ENCODE peak calls at places on chromosomes 7 and 10, in ten cellular contexts. A is progenitor cell of endocrine pancreas; Y is fibroblast of lung; F is HFFc6; S is CD8-positive, alpha-beta T cell; T is AG09319; L is psoas muscle; G is nephron progenitor cell; H is Calu3; V is left ventricle myocardium inferior. I is an unnamed sample.

GRCh38 chr7:142376356-142376997 is 118.6 kb upstream of the PRSS58 start:
- DNase-seq in V (no peak), Y (peak), F (no peak), S (no peak), L (no peak), A (no peak), H (no peak), G (no peak), T (no peak), I (no peak)

GRCh38 chr7:55432937-55433784 is 68.0 kb downstream of the LANCL2 start:
- DNase-seq in G (no peak), A (no peak), V (no peak), H (peak), T (peak), S (no peak), F (peak), Y (peak), L (no peak), I (peak)

GRCh38 chr10:72692897-72693598 is 1.1 kb downstream of the MCU start:
- DNase-seq in L (no peak), S (no peak), G (no peak), Y (peak), F (no peak), A (no peak), T (no peak), H (peak), V (no peak), I (no peak)

GRCh38 chr7:106660862-106661720 is at the start of gene CCDC71L:
- DNase-seq in H (peak), F (peak), Y (peak), V (peak), T (peak), A (peak), S (peak), G (peak), L (peak), I (peak)

GRCh38 chr10:80170026-80170425 is 35.3 kb downstream of the ANXA11 start:
- DNase-seq in L (no peak), Y (no peak), H (no peak), A (no peak), F (no peak), S (no peak), V (no peak), T (no peak), G (no peak), I (no peak)

GRCh38 chr10:34415039-34415438 is 400.1 kb downstream of the PARD3 start:
- DNase-seq in V (no peak), T (no peak), Y (no peak), F (no peak), A (no peak), H (no peak), S (no peak), G (no peak), L (no peak), I (no peak)

GRCh38 chr10:21860718-21861117 is 142.8 kb downstream of the DNAJC1 start:
- DNase-seq in Y (peak), F (no peak), T (no peak), G (no peak), V (no peak), S (no peak), H (no peak), L (no peak), A (no peak), I (no peak)

GRCh38 chr7:33916357-33917081 is 11.2 kb downstream of the BMPER start:
- DNase-seq in V (no peak), F (peak), S (no peak), H (no peak), A (no peak), T (no peak), Y (peak), G (no peak), L (no peak), I (no peak)

GRCh38 chr7:130486114-130486962 is 5.5 kb upstream of the MEST start:
- DNase-seq in L (peak), V (peak), G (peak), F (no peak), S (peak), T (no peak), A (peak), Y (no peak), H (peak), I (peak)

GRCh38 chr10:97875391-97875790 is 25.7 kb downstream of the GOLGA7B start:
- DNase-seq in T (no peak), Y (no peak), A (no peak), S (no peak), V (no peak), G (no peak), L (no peak), F (no peak), H (no peak), I (no peak)

GRCh38 chr10:91887075-91887899 is 22.0 kb downstream of the FGFBP3 start:
- DNase-seq in L (peak), V (no peak), S (peak), T (no peak), F (no peak), Y (peak), H (peak), G (peak), A (peak), I (peak)

GRCh38 chr10:60032723-60033122 is 126.4 kb upstream of the CCDC6 start:
- DNase-seq in G (no peak), Y (peak), V (no peak), H (peak), F (peak), T (peak), L (peak), A (no peak), S (peak), I (peak)

GRCh38 chr7:133910761-133911160 is 216.4 kb upstream of the LRGUK start:
- DNase-seq in G (no peak), V (no peak), L (no peak), F (no peak), S (no peak), A (no peak), Y (no peak), T (no peak), H (no peak), I (no peak)

GRCh38 chr7:51263631-51264484 is 52.8 kb downstream of the COBL start:
- DNase-seq in T (no peak), Y (no peak), G (no peak), H (peak), S (no peak), L (no peak), F (no peak), V (no peak), A (no peak), I (no peak)

GRCh38 chr7:98251251-98251843 is 685 bp downstream of the TECPR1 start:
- DNase-seq in Y (peak), L (peak), F (no peak), A (no peak), H (no peak), S (peak), V (no peak), T (no peak), G (no peak), I (peak)

GRCh38 chr7:140646931-140647647 is 6.5 kb upstream of the DENND2A start:
- DNase-seq in H (peak), S (peak), A (no peak), F (peak), V (no peak), G (peak), Y (no peak), L (peak), T (no peak), I (peak)

GRCh38 chr7:130135208-130136205 is 65.2 kb downstream of the KLHDC10 start:
- DNase-seq in T (no peak), S (no peak), G (no peak), A (no peak), Y (peak), L (no peak), H (no peak), V (no peak), F (peak), I (no peak)

GRCh38 chr10:68106656-68107055 is 2.6 kb upstream of the MYPN start:
- DNase-seq in Y (peak), S (no peak), A (no peak), T (no peak), L (no peak), H (no peak), V (no peak), F (peak), G (no peak), I (no peak)

GRCh38 chr7:117949232-117949631 is 76.0 kb upstream of the CTTNBP2 start:
- DNase-seq in F (no peak), T (no peak), G (no peak), L (no peak), H (peak), A (no peak), S (no peak), V (no peak), Y (peak), I (no peak)

GRCh38 chr7:70530191-70530590 is 601.8 kb upstream of the GALNT17 start:
- DNase-seq in S (no peak), V (no peak), Y (no peak), F (no peak), G (no peak), L (no peak), H (no peak), T (no peak), A (no peak), I (no peak)

GRCh38 chr7:134405299-134405698 is 53.6 kb downstream of the AKR1B1 start:
- DNase-seq in H (no peak), A (no peak), L (no peak), Y (no peak), V (no peak), S (no peak), T (no peak), F (no peak), G (no peak), I (no peak)

GRCh38 chr7:29892231-29892630 is 85.9 kb downstream of the WIPF3 start:
- DNase-seq in T (no peak), L (no peak), F (no peak), H (no peak), S (no peak), V (no peak), Y (no peak), A (no peak), G (no peak), I (no peak)

GRCh38 chr7:14759785-14760184 is 142.8 kb downstream of the DGKB start:
- DNase-seq in A (no peak), H (no peak), V (no peak), G (no peak), L (no peak), T (no peak), Y (peak), F (no peak), S (no peak), I (no peak)

GRCh38 chr7:114152314-114152938 is 233.6 kb upstream of the PPP1R3A start:
- DNase-seq in Y (no peak), G (no peak), H (no peak), L (no peak), T (no peak), A (no peak), V (no peak), F (no peak), S (no peak), I (no peak)

GRCh38 chr7:45446195-45446944 is 127.8 kb upstream of the ADCY1 start:
- DNase-seq in H (peak), T (no peak), G (no peak), F (no peak), S (no peak), L (no peak), A (no peak), V (no peak), Y (peak), I (no peak)

GRCh38 chr10:72328045-72328828 is 26.5 kb downstream of the DNAJB12 start:
- DNase-seq in T (no peak), V (peak), L (peak), F (peak), G (peak), Y (peak), S (no peak), A (no peak), H (peak), I (no peak)

GRCh38 chr7:21542891-21543527 is at the start of gene DNAH11:
- DNase-seq in A (peak), L (peak), T (no peak), F (no peak), Y (peak), G (peak), V (peak), S (no peak), H (peak), I (peak)

GRCh38 chr7:24821045-24821853 is 64.0 kb upstream of the GSDME start:
- DNase-seq in A (no peak), G (no peak), F (peak), V (peak), T (no peak), H (peak), L (peak), S (peak), Y (peak), I (peak)

GRCh38 chr7:1058821-1059199 is 14.5 kb downstream of the GPR146 start:
- DNase-seq in F (no peak), S (no peak), T (no peak), Y (no peak), L (peak), V (no peak), A (no peak), G (peak), H (no peak), I (no peak)
- TF ChIP-seq CTCF in F (no peak), S (no peak), T (no peak), Y (no peak), L (no peak), V (no peak), A (no peak), G (no peak), H (no peak), I (no peak)

GRCh38 chr10:62264702-62265436 is 3.8 kb downstream of the RTKN2 start:
- DNase-seq in A (no peak), H (peak), L (no peak), T (peak), V (no peak), G (peak), S (no peak), Y (peak), F (peak), I (peak)
- TF ChIP-seq CTCF in A (peak), H (peak), L (peak), T (peak), V (peak), G (peak), S (peak), Y (peak), F (peak), I (peak)

GRCh38 chr10:49667991-49668390 is 11.5 kb upstream of the C10orf53 start:
- DNase-seq in A (no peak), H (no peak), T (no peak), F (no peak), Y (no peak), L (no peak), V (no peak), G (no peak), S (no peak), I (no peak)
- TF ChIP-seq CTCF in A (no peak), H (no peak), T (no peak), F (no peak), Y (no peak), L (no peak), V (no peak), G (no peak), S (no peak), I (no peak)

GRCh38 chr10:23173549-23174074 is 18.5 kb upstream of the PTF1A start:
- DNase-seq in A (no peak), V (no peak), H (no peak), G (peak), F (no peak), T (no peak), L (no peak), Y (no peak), S (no peak), I (no peak)
- TF ChIP-seq CTCF in A (peak), V (no peak), H (no peak), G (no peak), F (no peak), T (no peak), L (no peak), Y (no peak), S (no peak), I (no peak)

GRCh38 chr7:15780271-15780670 is 93.8 kb upstream of the MEOX2 start:
- DNase-seq in L (no peak), F (peak), Y (peak), A (no peak), G (no peak), V (no peak), H (peak), T (no peak), S (no peak), I (no peak)
- TF ChIP-seq CTCF in L (no peak), F (no peak), Y (no peak), A (no peak), G (no peak), V (no peak), H (no peak), T (no peak), S (no peak), I (no peak)

GRCh38 chr10:86684305-86684704 is 16.0 kb downstream of the LDB3 start:
- DNase-seq in A (no peak), T (no peak), S (no peak), Y (peak), L (peak), G (peak), F (peak), H (peak), V (peak), I (no peak)
- TF ChIP-seq CTCF in A (peak), T (peak), S (no peak), Y (peak), L (peak), G (peak), F (peak), H (no peak), V (peak), I (peak)

DNA sequence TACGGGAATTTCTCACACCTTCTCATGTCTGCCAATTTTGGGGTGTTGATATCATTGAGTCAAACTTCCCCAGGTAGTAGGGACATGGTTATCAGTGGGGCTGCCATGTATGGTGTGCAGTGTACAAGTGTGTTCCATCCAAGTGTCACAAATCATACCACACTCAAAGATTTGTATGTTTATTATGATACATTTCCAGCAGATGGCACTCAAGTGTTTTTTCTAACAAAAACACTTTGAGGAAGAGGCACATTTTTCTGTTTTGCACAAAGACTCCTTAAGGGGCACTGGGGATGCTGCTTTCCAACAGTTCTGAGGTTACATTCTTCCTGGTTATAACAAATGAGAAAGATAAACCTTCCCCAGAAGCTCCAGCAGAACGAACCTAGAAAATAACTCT is 414.5 kb downstream of the REEP3 start:
- DNase-seq in G (no peak), L (no peak), S (no peak), V (no peak), Y (no peak), T (no peak), A (no peak), H (no peak), F (no peak), I (no peak)
- TF ChIP-seq CTCF in G (no peak), L (no peak), S (no peak), V (no peak), Y (no peak), T (no peak), A (no peak), H (no peak), F (peak), I (peak)

DNA sequence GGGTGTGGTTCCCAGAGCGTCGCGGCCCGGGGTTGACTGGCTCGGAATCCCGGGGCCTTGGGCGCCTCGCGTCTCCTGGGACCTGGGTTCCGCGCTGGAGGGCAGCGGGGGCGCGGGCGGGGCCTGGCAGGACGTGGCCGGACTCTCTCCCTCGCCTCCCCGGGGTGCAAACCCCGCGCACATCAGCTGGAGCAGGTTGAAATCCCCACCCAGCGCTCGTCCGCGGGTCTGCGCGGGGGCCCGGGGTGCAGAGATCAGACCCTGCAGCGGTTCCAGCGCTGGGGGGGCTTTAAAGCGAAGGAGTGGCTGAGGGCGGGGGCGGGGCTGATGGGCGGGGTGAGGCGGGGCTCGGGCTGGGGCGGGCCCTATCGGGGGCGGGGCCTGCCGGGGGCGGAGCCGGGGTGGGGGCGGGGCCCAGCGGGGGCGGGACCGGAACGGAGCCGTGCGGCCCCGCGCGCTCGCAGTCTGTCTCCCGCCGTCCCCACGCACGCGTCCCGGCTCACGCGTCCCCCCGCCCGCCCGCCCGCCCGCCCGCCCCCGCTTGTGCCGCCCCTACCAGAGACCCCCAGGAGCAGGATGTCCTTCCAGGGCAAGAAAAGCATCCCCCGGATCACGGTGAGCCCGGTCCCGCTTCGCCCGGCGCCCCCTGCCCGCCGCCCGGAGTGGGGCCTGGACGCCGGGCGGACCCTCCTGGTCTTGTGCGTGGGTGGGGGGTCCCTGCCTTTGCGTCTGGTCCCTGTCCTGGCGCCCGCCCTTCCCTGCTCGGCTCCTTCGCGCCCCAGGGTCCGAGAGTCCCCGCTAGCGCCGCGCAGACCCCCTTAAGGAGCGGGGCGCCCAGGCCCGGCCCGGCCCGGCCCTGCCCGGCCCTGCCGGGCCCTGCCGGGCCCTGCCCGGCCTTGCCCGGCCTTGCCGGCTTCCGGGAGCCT is at the start of gene DPYSL4:
- DNase-seq in Y (peak), G (peak), H (no peak), S (peak), F (no peak), L (no peak), T (no peak), V (no peak), A (no peak), I (peak)
- TF ChIP-seq CTCF in Y (no peak), G (no peak), H (no peak), S (no peak), F (no peak), L (no peak), T (no peak), V (no peak), A (no peak), I (no peak)

GRCh38 chr7:4690953-4691856 is 9.1 kb downstream of the FOXK1 start:
- DNase-seq in V (no peak), T (no peak), L (no peak), A (no peak), F (no peak), S (no peak), H (no peak), G (no peak), Y (no peak), I (no peak)
- TF ChIP-seq CTCF in V (no peak), T (no peak), L (no peak), A (no peak), F (no peak), S (no peak), H (no peak), G (no peak), Y (no peak), I (no peak)